ENCODE peak calls at places on chromosomes 7 and 10, in eight cellular contexts. One of them, this sample, is unnamed.

GRCh38 chr10:70474780-70475179 is 3.8 kb upstream of the PALD1 start:
- DNase-seq in SK-N-SH: peak; percentile 68
- DNase-seq in fibroblast of lung: no peak
- DNase-seq in neuronal stem cell: no peak
- DNase-seq in NT2/D1: no peak
- DNase-seq in HepG2: no peak
- DNase-seq in mesendoderm: no peak
- DNase-seq in astrocyte: no peak
- DNase-seq in this sample: no peak

GRCh38 chr7:19830604-19831003 is 57.2 kb upstream of the TMEM196 start:
- DNase-seq in SK-N-SH: no peak
- DNase-seq in fibroblast of lung: no peak
- DNase-seq in neuronal stem cell: no peak
- DNase-seq in NT2/D1: no peak
- DNase-seq in HepG2: no peak
- DNase-seq in mesendoderm: no peak
- DNase-seq in astrocyte: no peak
- DNase-seq in this sample: no peak

GRCh38 chr10:28842321-28842720 is 165.0 kb downstream of the BAMBI start:
- DNase-seq in SK-N-SH: no peak
- DNase-seq in fibroblast of lung: peak; percentile 71
- DNase-seq in neuronal stem cell: no peak
- DNase-seq in NT2/D1: no peak
- DNase-seq in HepG2: no peak
- DNase-seq in mesendoderm: no peak
- DNase-seq in astrocyte: peak; percentile 93
- DNase-seq in this sample: no peak

GRCh38 chr7:54988516-54988915 is 30.3 kb upstream of the EGFR start:
- DNase-seq in SK-N-SH: no peak
- DNase-seq in fibroblast of lung: no peak
- DNase-seq in neuronal stem cell: no peak
- DNase-seq in NT2/D1: no peak
- DNase-seq in HepG2: no peak
- DNase-seq in mesendoderm: no peak
- DNase-seq in astrocyte: no peak
- DNase-seq in this sample: no peak

GRCh38 chr7:96921231-96921630 is 84.1 kb upstream of the DLX6 start:
- DNase-seq in SK-N-SH: no peak
- DNase-seq in fibroblast of lung: no peak
- DNase-seq in neuronal stem cell: no peak
- DNase-seq in NT2/D1: no peak
- DNase-seq in HepG2: no peak
- DNase-seq in mesendoderm: no peak
- DNase-seq in astrocyte: no peak
- DNase-seq in this sample: no peak

GRCh38 chr10:127872871-127873600 is 19.7 kb downstream of the CLRN3 start:
- DNase-seq in SK-N-SH: no peak
- DNase-seq in fibroblast of lung: peak; percentile 4
- DNase-seq in neuronal stem cell: no peak
- DNase-seq in NT2/D1: no peak
- DNase-seq in HepG2: peak; percentile 49
- DNase-seq in mesendoderm: no peak
- DNase-seq in astrocyte: no peak
- DNase-seq in this sample: no peak

GRCh38 chr10:5618042-5618441 is 48.4 kb downstream of the ASB13 start:
- DNase-seq in SK-N-SH: no peak
- DNase-seq in fibroblast of lung: no peak
- DNase-seq in neuronal stem cell: no peak
- DNase-seq in NT2/D1: no peak
- DNase-seq in HepG2: no peak
- DNase-seq in mesendoderm: no peak
- DNase-seq in astrocyte: no peak
- DNase-seq in this sample: peak; percentile 24

GRCh38 chr10:110067960-110068770 is 60.4 kb downstream of the ADD3 start:
- DNase-seq in SK-N-SH: no peak
- DNase-seq in fibroblast of lung: peak; percentile 45
- DNase-seq in neuronal stem cell: no peak
- DNase-seq in NT2/D1: no peak
- DNase-seq in HepG2: peak; percentile 44
- DNase-seq in mesendoderm: peak; percentile 83
- DNase-seq in astrocyte: no peak
- DNase-seq in this sample: no peak

GRCh38 chr7:27424749-27425148 is 182.1 kb downstream of the EVX1 start:
- DNase-seq in SK-N-SH: no peak
- DNase-seq in fibroblast of lung: no peak
- DNase-seq in neuronal stem cell: no peak
- DNase-seq in NT2/D1: no peak
- DNase-seq in HepG2: no peak
- DNase-seq in mesendoderm: no peak
- DNase-seq in astrocyte: no peak
- DNase-seq in this sample: no peak

GRCh38 chr10:112250555-112250954 is 32.6 kb upstream of the TECTB start:
- DNase-seq in SK-N-SH: no peak
- DNase-seq in fibroblast of lung: peak; percentile 26
- DNase-seq in neuronal stem cell: no peak
- DNase-seq in NT2/D1: no peak
- DNase-seq in HepG2: no peak
- DNase-seq in mesendoderm: no peak
- DNase-seq in astrocyte: peak; percentile 52
- DNase-seq in this sample: no peak

GRCh38 chr10:125007436-125007835 is 65.5 kb downstream of the ZRANB1 start:
- DNase-seq in SK-N-SH: no peak
- DNase-seq in fibroblast of lung: no peak
- DNase-seq in neuronal stem cell: no peak
- DNase-seq in NT2/D1: no peak
- DNase-seq in HepG2: no peak
- DNase-seq in mesendoderm: no peak
- DNase-seq in astrocyte: no peak
- DNase-seq in this sample: no peak

GRCh38 chr10:106224676-106225075 is 939.8 kb downstream of the SORCS1 start:
- DNase-seq in SK-N-SH: no peak
- DNase-seq in fibroblast of lung: no peak
- DNase-seq in neuronal stem cell: no peak
- DNase-seq in NT2/D1: no peak
- DNase-seq in HepG2: no peak
- DNase-seq in mesendoderm: no peak
- DNase-seq in astrocyte: no peak
- DNase-seq in this sample: no peak

GRCh38 chr7:148385009-148385682 is 205.4 kb upstream of the C7orf33 start:
- DNase-seq in SK-N-SH: no peak
- DNase-seq in fibroblast of lung: no peak
- DNase-seq in neuronal stem cell: peak; percentile 27
- DNase-seq in NT2/D1: no peak
- DNase-seq in HepG2: no peak
- DNase-seq in mesendoderm: no peak
- DNase-seq in astrocyte: no peak
- DNase-seq in this sample: no peak

GRCh38 chr10:118106426-118106825 is 59.7 kb upstream of the RAB11FIP2 start:
- DNase-seq in SK-N-SH: no peak
- DNase-seq in fibroblast of lung: peak; percentile 31
- DNase-seq in neuronal stem cell: no peak
- DNase-seq in NT2/D1: peak; percentile 13
- DNase-seq in HepG2: peak; percentile 20
- DNase-seq in mesendoderm: peak; percentile 44
- DNase-seq in astrocyte: peak; percentile 5
- DNase-seq in this sample: no peak

GRCh38 chr10:32004161-32004591 is 52.0 kb downstream of the KIF5B start:
- DNase-seq in SK-N-SH: no peak
- DNase-seq in fibroblast of lung: peak; percentile 6
- DNase-seq in neuronal stem cell: no peak
- DNase-seq in NT2/D1: no peak
- DNase-seq in HepG2: peak; percentile 16
- DNase-seq in mesendoderm: peak; percentile 62
- DNase-seq in astrocyte: no peak
- DNase-seq in this sample: no peak

GRCh38 chr7:29839302-29839701 is 33.0 kb downstream of the WIPF3 start:
- DNase-seq in SK-N-SH: peak; percentile 28
- DNase-seq in fibroblast of lung: peak; percentile 77
- DNase-seq in neuronal stem cell: no peak
- DNase-seq in NT2/D1: no peak
- DNase-seq in HepG2: peak; percentile 15
- DNase-seq in mesendoderm: peak; percentile 6
- DNase-seq in astrocyte: peak; percentile 66
- DNase-seq in this sample: no peak

GRCh38 chr10:53253221-53253620 is 480.6 kb upstream of the MBL2 start:
- DNase-seq in SK-N-SH: no peak
- DNase-seq in fibroblast of lung: no peak
- DNase-seq in neuronal stem cell: no peak
- DNase-seq in NT2/D1: no peak
- DNase-seq in HepG2: no peak
- DNase-seq in mesendoderm: no peak
- DNase-seq in astrocyte: no peak
- DNase-seq in this sample: no peak

GRCh38 chr7:127897704-127898454 is 133.4 kb downstream of the LRRC4 start:
- DNase-seq in SK-N-SH: no peak
- DNase-seq in fibroblast of lung: no peak
- DNase-seq in neuronal stem cell: no peak
- DNase-seq in NT2/D1: no peak
- DNase-seq in HepG2: no peak
- DNase-seq in mesendoderm: no peak
- DNase-seq in astrocyte: peak; percentile 64
- DNase-seq in this sample: no peak

GRCh38 chr7:127901895-127902703 is 129.1 kb downstream of the LRRC4 start:
- DNase-seq in SK-N-SH: no peak
- DNase-seq in fibroblast of lung: no peak
- DNase-seq in neuronal stem cell: no peak
- DNase-seq in NT2/D1: no peak
- DNase-seq in HepG2: no peak
- DNase-seq in mesendoderm: no peak
- DNase-seq in astrocyte: no peak
- DNase-seq in this sample: no peak

GRCh38 chr7:127896683-127897082 is 134.6 kb downstream of the LRRC4 start:
- DNase-seq in SK-N-SH: no peak
- DNase-seq in fibroblast of lung: no peak
- DNase-seq in neuronal stem cell: no peak
- DNase-seq in NT2/D1: no peak
- DNase-seq in HepG2: no peak
- DNase-seq in mesendoderm: no peak
- DNase-seq in astrocyte: no peak
- DNase-seq in this sample: no peak

GRCh38 chr7:127900735-127901685 is 130.2 kb downstream of the LRRC4 start:
- DNase-seq in SK-N-SH: no peak
- DNase-seq in fibroblast of lung: no peak
- DNase-seq in neuronal stem cell: peak; percentile 18
- DNase-seq in NT2/D1: peak; percentile 47
- DNase-seq in HepG2: no peak
- DNase-seq in mesendoderm: peak; percentile 81
- DNase-seq in astrocyte: no peak
- DNase-seq in this sample: no peak

GRCh38 chr7:127900116-127900515 is 131.1 kb downstream of the LRRC4 start:
- DNase-seq in SK-N-SH: no peak
- DNase-seq in fibroblast of lung: no peak
- DNase-seq in neuronal stem cell: no peak
- DNase-seq in NT2/D1: no peak
- DNase-seq in HepG2: no peak
- DNase-seq in mesendoderm: no peak
- DNase-seq in astrocyte: no peak
- DNase-seq in this sample: no peak
- H3K4me1 ChIP-seq in SK-N-SH: peaks cover 25% of the 10 kb centered on the region
- H3K4me1 ChIP-seq in fibroblast of lung: no peaks in the 10 kb centered on the region
- H3K4me1 ChIP-seq in neuronal stem cell: peaks cover 24% of the 10 kb centered on the region
- H3K4me1 ChIP-seq in NT2/D1: peaks cover 4% of the 10 kb centered on the region
- H3K4me1 ChIP-seq in HepG2: peaks cover 42% of the 10 kb centered on the region
- H3K4me1 ChIP-seq in mesendoderm: peaks cover 24% of the 10 kb centered on the region
- H3K4me1 ChIP-seq in astrocyte: peaks cover 20% of the 10 kb centered on the region
- H3K4me1 ChIP-seq in this sample: no peaks in the 10 kb centered on the region

DNA sequence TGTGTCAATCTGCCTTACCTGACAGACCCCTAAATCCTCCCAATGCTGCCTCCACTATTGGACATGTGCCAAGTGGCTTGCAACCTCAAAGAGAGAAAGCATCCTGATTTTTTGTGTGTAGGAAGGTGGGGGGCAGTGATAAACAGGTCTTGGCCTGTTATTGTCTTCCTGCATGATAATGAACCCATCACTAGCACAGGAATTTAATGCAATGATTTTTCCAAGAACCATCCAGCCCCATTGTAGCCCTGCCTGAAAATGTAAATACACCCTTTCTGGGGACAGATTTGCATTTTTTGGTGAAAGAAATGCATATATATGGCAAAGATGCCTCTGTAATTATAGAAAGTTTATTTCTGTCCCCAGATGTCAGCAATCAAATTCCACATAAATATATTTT is 850.3 kb downstream of the LRMDA start:
- DNase-seq in SK-N-SH: no peak
- DNase-seq in fibroblast of lung: no peak
- DNase-seq in neuronal stem cell: no peak
- DNase-seq in NT2/D1: no peak
- DNase-seq in HepG2: no peak
- DNase-seq in mesendoderm: no peak
- DNase-seq in astrocyte: no peak
- DNase-seq in this sample: no peak
- H3K9ac ChIP-seq in SK-N-SH: no peak overlapping the region
- H3K9ac ChIP-seq in fibroblast of lung: no peak overlapping the region
- H3K9ac ChIP-seq in neuronal stem cell: no peak overlapping the region
- H3K9ac ChIP-seq in NT2/D1: no peak overlapping the region
- H3K9ac ChIP-seq in HepG2: no peak overlapping the region
- H3K9ac ChIP-seq in mesendoderm: no peak overlapping the region
- H3K9ac ChIP-seq in astrocyte: no peak overlapping the region
- H3K9ac ChIP-seq in this sample: peak overlapping the region; percentile 9

GRCh38 chr7:16015981-16016380 is 329.5 kb upstream of the MEOX2 start:
- DNase-seq in SK-N-SH: no peak
- DNase-seq in fibroblast of lung: no peak
- DNase-seq in neuronal stem cell: no peak
- DNase-seq in NT2/D1: no peak
- DNase-seq in HepG2: no peak
- DNase-seq in mesendoderm: no peak
- DNase-seq in astrocyte: no peak
- DNase-seq in this sample: no peak
- H3K4me3 ChIP-seq in SK-N-SH: no peak overlapping the region
- H3K4me3 ChIP-seq in fibroblast of lung: no peak overlapping the region
- H3K4me3 ChIP-seq in neuronal stem cell: no peak overlapping the region
- H3K4me3 ChIP-seq in NT2/D1: no peak overlapping the region
- H3K4me3 ChIP-seq in HepG2: no peak overlapping the region
- H3K4me3 ChIP-seq in mesendoderm: no peak overlapping the region
- H3K4me3 ChIP-seq in astrocyte: no peak overlapping the region
- H3K4me3 ChIP-seq in this sample: no peak overlapping the region

GRCh38 chr7:44982535-44982923 is 3.7 kb upstream of the MYO1G start:
- DNase-seq in SK-N-SH: no peak
- DNase-seq in fibroblast of lung: no peak
- DNase-seq in neuronal stem cell: no peak
- DNase-seq in NT2/D1: no peak
- DNase-seq in HepG2: no peak
- DNase-seq in mesendoderm: no peak
- DNase-seq in astrocyte: no peak
- DNase-seq in this sample: no peak

GRCh38 chr7:44985033-44985695 is 6.3 kb upstream of the MYO1G start:
- DNase-seq in SK-N-SH: peak; percentile 33
- DNase-seq in fibroblast of lung: no peak
- DNase-seq in neuronal stem cell: no peak
- DNase-seq in NT2/D1: no peak
- DNase-seq in HepG2: no peak
- DNase-seq in mesendoderm: no peak
- DNase-seq in astrocyte: peak; percentile 19
- DNase-seq in this sample: peak; percentile 19

GRCh38 chr7:44984478-44984758 is 5.6 kb upstream of the MYO1G start:
- DNase-seq in SK-N-SH: no peak
- DNase-seq in fibroblast of lung: no peak
- DNase-seq in neuronal stem cell: no peak
- DNase-seq in NT2/D1: no peak
- DNase-seq in HepG2: no peak
- DNase-seq in mesendoderm: no peak
- DNase-seq in astrocyte: no peak
- DNase-seq in this sample: no peak

GRCh38 chr7:44982970-44983369 is 4.2 kb upstream of the MYO1G start:
- DNase-seq in SK-N-SH: no peak
- DNase-seq in fibroblast of lung: no peak
- DNase-seq in neuronal stem cell: no peak
- DNase-seq in NT2/D1: no peak
- DNase-seq in HepG2: no peak
- DNase-seq in mesendoderm: no peak
- DNase-seq in astrocyte: no peak
- DNase-seq in this sample: peak; percentile 2

GRCh38 chr7:44983742-44984477 is 5.1 kb upstream of the MYO1G start:
- DNase-seq in SK-N-SH: no peak
- DNase-seq in fibroblast of lung: no peak
- DNase-seq in neuronal stem cell: no peak
- DNase-seq in NT2/D1: no peak
- DNase-seq in HepG2: no peak
- DNase-seq in mesendoderm: no peak
- DNase-seq in astrocyte: no peak
- DNase-seq in this sample: peak; percentile 27
- H3K4me1 ChIP-seq in SK-N-SH: peaks cover 24% of the 10 kb centered on the region
- H3K4me1 ChIP-seq in fibroblast of lung: peaks cover 19% of the 10 kb centered on the region
- H3K4me1 ChIP-seq in neuronal stem cell: peaks cover 8% of the 10 kb centered on the region
- H3K4me1 ChIP-seq in NT2/D1: peaks cover 4% of the 10 kb centered on the region
- H3K4me1 ChIP-seq in HepG2: peaks cover 10% of the 10 kb centered on the region
- H3K4me1 ChIP-seq in mesendoderm: peaks cover 5% of the 10 kb centered on the region
- H3K4me1 ChIP-seq in astrocyte: peaks cover 33% of the 10 kb centered on the region
- H3K4me1 ChIP-seq in this sample: peaks cover 10% of the 10 kb centered on the region

This sample was measured in kidney.